ENCODE peak calls at places on chromosomes 5 and 9, in four cellular contexts. O is neural progenitor cell, L is mucosa of descending colon, T is OCI-LY7. N is an unnamed sample.

GRCh38 chr5:100430268-100430900 is 104.8 kb upstream of the FAM174A start:
- DNase-seq in O (peak; percentile 58), L (no peak), T (peak; percentile 53), N (no peak)

GRCh38 chr5:143561248-143561647 is 157.8 kb upstream of the NR3C1 start:
- DNase-seq in O (no peak), L (no peak), T (no peak), N (no peak)

GRCh38 chr9:109387206-109387605 is 66.3 kb upstream of the EPB41L4B start:
- DNase-seq in O (no peak), L (no peak), T (no peak), N (no peak)

GRCh38 chr5:160387445-160387844 is 12.4 kb downstream of the FAM200C start:
- DNase-seq in O (no peak), L (no peak), T (no peak), N (no peak)

GRCh38 chr9:127700140-127700539 is 6.6 kb upstream of the CFAP157 start:
- DNase-seq in O (no peak), L (no peak), T (no peak), N (no peak)

GRCh38 chr9:122904466-122904822 is 715 bp downstream of the RC3H2 start:
- DNase-seq in O (peak; percentile 86), L (no peak), T (peak; percentile 70), N (no peak)

GRCh38 chr5:12615141-12615820 is 711.0 kb upstream of the CTNND2 start:
- DNase-seq in O (no peak), L (no peak), T (no peak), N (no peak)

GRCh38 chr5:75584641-75585040 is 26.6 kb upstream of the ANKDD1B start:
- DNase-seq in O (no peak), L (no peak), T (no peak), N (no peak)

GRCh38 chr9:89814340-89815040 is 209.7 kb downstream of the GADD45G start:
- DNase-seq in O (peak; percentile 22), L (no peak), T (peak; percentile 5), N (no peak)

GRCh38 chr5:15425802-15426201 is 74.2 kb upstream of the FBXL7 start:
- DNase-seq in O (no peak), L (no peak), T (no peak), N (no peak)

GRCh38 chr9:27118916-27119315 is 9.9 kb downstream of the TEK start:
- DNase-seq in O (no peak), L (no peak), T (no peak), N (no peak)

GRCh38 chr5:109688647-109688998 is 1.1 kb upstream of the MAN2A1 start:
- DNase-seq in O (peak; percentile 51), L (no peak), T (peak; percentile 75), N (peak; percentile 41)

GRCh38 chr5:81398741-81399140 is 4.8 kb upstream of the ACOT12 start:
- DNase-seq in O (no peak), L (no peak), T (no peak), N (no peak)

GRCh38 chr9:33815781-33816180 is 1.2 kb upstream of the UBE2R2 start:
- DNase-seq in O (no peak), L (no peak), T (no peak), N (no peak)
- TF ChIP-seq CTCF in O (no peak), L (no peak), T (no peak), N (no peak)

GRCh38 chr9:36163049-36163839 is 5.9 kb upstream of the CCIN start:
- DNase-seq in O (peak; percentile 76), L (peak; percentile 68), T (no peak), N (no peak)
- H3K4me3 ChIP-seq in O (no peak overlapping the region), L (no peak overlapping the region), T (no peak overlapping the region), N (no peak overlapping the region)

DNA sequence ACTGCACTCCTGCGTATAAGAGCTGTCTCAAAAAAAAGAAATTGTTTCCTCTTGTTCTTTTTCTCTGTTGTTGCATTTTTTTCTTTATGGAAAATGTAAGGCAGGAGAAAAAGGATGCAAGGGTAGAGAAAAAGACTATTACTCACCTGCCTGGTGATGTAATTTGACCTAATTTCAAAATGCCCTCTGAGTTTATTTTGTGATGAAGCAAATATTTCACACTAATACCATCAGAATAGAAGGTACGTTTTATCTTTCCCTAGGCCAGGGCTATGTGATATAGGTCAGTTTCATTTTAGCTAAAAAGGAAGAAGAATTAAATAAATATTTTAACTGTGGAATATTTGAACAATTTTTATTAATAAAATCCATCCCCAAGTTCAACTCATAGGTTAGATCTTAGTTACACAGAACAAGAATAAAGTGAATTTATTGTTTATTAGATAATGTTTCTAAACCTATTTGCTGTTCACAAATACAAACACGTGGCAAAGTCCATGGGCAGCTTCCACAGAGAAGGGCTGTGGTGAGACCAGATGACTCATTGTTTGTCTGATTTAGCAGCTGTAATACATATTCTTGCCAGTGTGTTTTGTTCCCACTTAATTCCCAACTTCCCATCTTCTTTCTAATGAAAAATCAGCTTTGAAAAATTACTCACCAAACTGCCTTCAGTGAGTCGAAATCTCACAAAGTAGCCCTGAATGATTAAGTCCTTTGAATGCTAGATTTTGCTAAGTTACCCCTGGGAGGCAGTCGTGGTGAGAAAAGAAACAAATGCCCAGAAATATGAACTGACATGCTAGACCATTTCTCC is 52.8 kb upstream of the CCDC112 start:
- DNase-seq in O (no peak), L (no peak), T (no peak), N (no peak)
- TF ChIP-seq CTCF in O (no peak), L (no peak), T (no peak), N (no peak)

GRCh38 chr9:84381508-84381907 is 41.0 kb upstream of the SLC28A3 start:
- DNase-seq in O (no peak), L (no peak), T (no peak), N (no peak)
- H3K4me3 ChIP-seq in O (no peak overlapping the region), L (no peak overlapping the region), T (no peak overlapping the region), N (no peak overlapping the region)

N was measured in GM12864.